ENCODE peak calls at places on chromosome 15, in nine cellular contexts. E is CD8-positive, alpha-beta T cell; G is suprapubic skin; O is left ventricle myocardium inferior; Q is Panc1; U is fibroblast of lung; J is IMR-90; N is breast epithelium; Z is spleen. Y is an unnamed sample. For H3K9me3, the result is how much of the 10 kb centered on the place peaks cover.

GRCh38 chr15:83559310-83559966 is 94.5 kb upstream of the ADAMTSL3 start:
- DNase-seq in E (peak), G (no peak), O (no peak), Q (peak), U (peak), J (peak), N (no peak), Z (no peak), Y (peak)

GRCh38 chr15:31398677-31399260 is 72.1 kb downstream of the KLF13 start:
- DNase-seq in E (no peak), G (no peak), O (peak), Q (no peak), U (no peak), J (no peak), N (no peak), Z (no peak), Y (no peak)

GRCh38 chr15:96171271-96171739 is 159.2 kb upstream of the NR2F2 start:
- DNase-seq in E (no peak), G (no peak), O (no peak), Q (no peak), U (peak), J (no peak), N (no peak), Z (no peak), Y (no peak)

GRCh38 chr15:50884583-50884982 is 23.9 kb upstream of the AP4E1 start:
- DNase-seq in E (no peak), G (no peak), O (no peak), Q (no peak), U (peak), J (peak), N (no peak), Z (no peak), Y (no peak)

GRCh38 chr15:94080416-94080815 is 150.9 kb upstream of the MCTP2 start:
- DNase-seq in E (no peak), G (peak), O (peak), Q (no peak), U (peak), J (no peak), N (no peak), Z (no peak), Y (peak)

GRCh38 chr15:63288778-63289378 is 11.5 kb downstream of the APH1B start:
- DNase-seq in E (no peak), G (no peak), O (no peak), Q (no peak), U (peak), J (peak), N (no peak), Z (no peak), Y (no peak)

GRCh38 chr15:77966540-77967290 is 110.8 kb downstream of the TBC1D2B start:
- DNase-seq in E (peak), G (peak), O (no peak), Q (no peak), U (peak), J (peak), N (no peak), Z (no peak), Y (peak)

GRCh38 chr15:78718842-78719241 is 77.8 kb upstream of the CHRNB4 start:
- DNase-seq in E (no peak), G (no peak), O (no peak), Q (no peak), U (no peak), J (no peak), N (no peak), Z (no peak), Y (no peak)

GRCh38 chr15:100869151-100869999 is 10.3 kb upstream of the ALDH1A3 start:
- DNase-seq in E (no peak), G (no peak), O (no peak), Q (no peak), U (no peak), J (no peak), N (no peak), Z (peak), Y (no peak)

GRCh38 chr15:62835762-62836161 is 206.8 kb upstream of the TPM1 start:
- DNase-seq in E (no peak), G (no peak), O (no peak), Q (no peak), U (no peak), J (no peak), N (no peak), Z (no peak), Y (no peak)

GRCh38 chr15:98649996-98650870 is 1.9 kb downstream of the IGF1R start:
- DNase-seq in E (peak), G (no peak), O (peak), Q (no peak), U (peak), J (peak), N (no peak), Z (peak), Y (peak)

GRCh38 chr15:39300451-39301153 is 280.3 kb upstream of the THBS1 start:
- DNase-seq in E (no peak), G (no peak), O (no peak), Q (no peak), U (peak), J (peak), N (no peak), Z (no peak), Y (no peak)

GRCh38 chr15:86634992-86635608 is 555.4 kb downstream of the AGBL1 start:
- DNase-seq in E (no peak), G (no peak), O (no peak), Q (no peak), U (no peak), J (no peak), N (no peak), Z (no peak), Y (no peak)

GRCh38 chr15:88400069-88400468 is 67.1 kb downstream of the MRPL46 start:
- DNase-seq in E (no peak), G (no peak), O (no peak), Q (no peak), U (no peak), J (no peak), N (no peak), Z (no peak), Y (no peak)

GRCh38 chr15:45790325-45790943 is 155.6 kb downstream of the SQOR start:
- DNase-seq in E (no peak), G (no peak), O (peak), Q (peak), U (no peak), J (peak), N (no peak), Z (no peak), Y (peak)

GRCh38 chr15:51706347-51706746 is 25.0 kb downstream of the SCG3 start:
- DNase-seq in E (no peak), G (no peak), O (no peak), Q (no peak), U (peak), J (no peak), N (no peak), Z (no peak), Y (no peak)

GRCh38 chr15:63367390-63367789 is 14.3 kb downstream of the CA12 start:
- DNase-seq in E (no peak), G (no peak), O (no peak), Q (no peak), U (no peak), J (no peak), N (no peak), Z (no peak), Y (no peak)

GRCh38 chr15:68789921-68790575 is 30.6 kb downstream of the ANP32A start:
- DNase-seq in E (no peak), G (no peak), O (no peak), Q (no peak), U (peak), J (peak), N (no peak), Z (no peak), Y (no peak)

GRCh38 chr15:45333550-45333949 is 44.8 kb downstream of the GATM start:
- DNase-seq in E (no peak), G (no peak), O (peak), Q (no peak), U (peak), J (peak), N (no peak), Z (no peak), Y (no peak)

GRCh38 chr15:74997161-74997942 is 2.0 kb downstream of the SCAMP5 start:
- DNase-seq in E (no peak), G (no peak), O (no peak), Q (no peak), U (no peak), J (no peak), N (no peak), Z (peak), Y (no peak)

GRCh38 chr15:59329570-59330350 is 42.9 kb downstream of the MYO1E start:
- DNase-seq in E (no peak), G (no peak), O (no peak), Q (no peak), U (peak), J (peak), N (no peak), Z (no peak), Y (no peak)

GRCh38 chr15:40111888-40112287 is 3.2 kb upstream of the BMF start:
- DNase-seq in E (no peak), G (peak), O (no peak), Q (no peak), U (no peak), J (no peak), N (no peak), Z (no peak), Y (no peak)

GRCh38 chr15:101517504-101517903 is 28.0 kb upstream of the PCSK6 start:
- DNase-seq in E (no peak), G (no peak), O (no peak), Q (no peak), U (no peak), J (no peak), N (no peak), Z (no peak), Y (no peak)

GRCh38 chr15:40429068-40429707 is 11.6 kb upstream of the BAHD1 start:
- DNase-seq in E (no peak), G (no peak), O (no peak), Q (no peak), U (no peak), J (no peak), N (no peak), Z (no peak), Y (no peak)

GRCh38 chr15:39594764-39595620 is 14.1 kb downstream of the THBS1 start:
- DNase-seq in E (no peak), G (no peak), O (no peak), Q (no peak), U (peak), J (peak), N (no peak), Z (no peak), Y (no peak)

GRCh38 chr15:25862469-25863066 is 559 bp downstream of the ATP10A start:
- DNase-seq in E (peak), G (no peak), O (no peak), Q (no peak), U (peak), J (no peak), N (peak), Z (no peak), Y (no peak)

GRCh38 chr15:78101423-78102105 is 9.2 kb downstream of the SH2D7 start:
- DNase-seq in E (peak), G (no peak), O (no peak), Q (no peak), U (no peak), J (no peak), N (no peak), Z (peak), Y (no peak)

GRCh38 chr15:56759450-56759845 is 26.1 kb upstream of the ZNF280D start:
- DNase-seq in E (no peak), G (no peak), O (peak), Q (no peak), U (peak), J (peak), N (no peak), Z (no peak), Y (peak)

GRCh38 chr15:90857337-90857736 is 11.1 kb upstream of the FURIN start:
- DNase-seq in E (no peak), G (no peak), O (no peak), Q (no peak), U (no peak), J (no peak), N (no peak), Z (no peak), Y (no peak)

GRCh38 chr15:40685376-40685775 is 9.6 kb upstream of the RAD51 start:
- DNase-seq in E (no peak), G (no peak), O (no peak), Q (no peak), U (no peak), J (no peak), N (no peak), Z (no peak), Y (no peak)

GRCh38 chr15:79451361-79451999 is 19.3 kb downstream of the MINAR1 start:
- DNase-seq in E (no peak), G (no peak), O (no peak), Q (no peak), U (no peak), J (no peak), N (no peak), Z (no peak), Y (no peak)

GRCh38 chr15:65086680-65087111 is 10.2 kb downstream of the KBTBD13 start:
- DNase-seq in E (no peak), G (no peak), O (no peak), Q (no peak), U (no peak), J (no peak), N (no peak), Z (no peak), Y (no peak)

GRCh38 chr15:57158589-57158988 is 217.7 kb upstream of the CGNL1 start:
- DNase-seq in E (no peak), G (no peak), O (no peak), Q (no peak), U (peak), J (peak), N (no peak), Z (no peak), Y (no peak)

GRCh38 chr15:68674975-68675374 is 96.2 kb downstream of the CORO2B start:
- DNase-seq in E (no peak), G (no peak), O (no peak), Q (no peak), U (peak), J (peak), N (no peak), Z (no peak), Y (no peak)

GRCh38 chr15:32657198-32657886 is 15.8 kb downstream of the SCG5 start:
- DNase-seq in E (no peak), G (no peak), O (no peak), Q (no peak), U (no peak), J (no peak), N (no peak), Z (no peak), Y (no peak)

GRCh38 chr15:73996939-73997338 is 2.4 kb downstream of the PML start:
- DNase-seq in E (no peak), G (peak), O (no peak), Q (no peak), U (no peak), J (no peak), N (no peak), Z (no peak), Y (no peak)

GRCh38 chr15:87704276-87704675 is 552.3 kb downstream of the NTRK3 start:
- DNase-seq in E (no peak), G (no peak), O (no peak), Q (no peak), U (no peak), J (no peak), N (no peak), Z (no peak), Y (no peak)

GRCh38 chr15:79440355-79440908 is 8.3 kb downstream of the MINAR1 start:
- DNase-seq in E (no peak), G (no peak), O (no peak), Q (no peak), U (no peak), J (no peak), N (no peak), Z (no peak), Y (no peak)

DNA sequence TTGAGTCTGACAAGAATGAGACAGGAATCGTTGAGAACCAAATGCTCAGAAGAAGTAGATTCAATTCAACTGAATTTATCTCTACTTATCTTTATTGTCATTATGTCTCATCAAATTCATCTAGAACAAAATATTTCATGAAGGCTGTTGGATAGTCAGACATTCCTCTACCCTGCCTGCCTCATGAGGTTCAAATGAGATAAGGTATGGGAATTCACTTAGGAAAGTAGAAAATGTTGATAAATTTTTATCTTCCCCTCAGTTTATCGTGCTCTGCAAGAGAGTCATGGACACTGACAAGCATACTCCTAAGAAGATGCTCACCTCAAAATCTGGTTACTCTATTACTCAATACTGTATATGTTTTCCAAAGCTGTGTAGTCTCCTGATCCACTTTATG is 149.7 kb upstream of the CDIN1 start:
- DNase-seq in E (no peak), G (no peak), O (no peak), Q (no peak), U (peak), J (no peak), N (no peak), Z (no peak), Y (no peak)
- TF ChIP-seq CTCF in E (no peak), G (no peak), O (no peak), Q (no peak), U (no peak), J (no peak), N (no peak), Z (no peak), Y (no peak)

GRCh38 chr15:43360821-43361220 is 10.0 kb downstream of the ZSCAN29 start:
- DNase-seq in E (no peak), G (no peak), O (no peak), Q (no peak), U (no peak), J (no peak), N (no peak), Z (no peak), Y (no peak)
- H3K9me3 ChIP-seq in E (under half), G (under half), O (half or more), Q (half or more), U (under half), J (half or more), N (under half), Z (under half), Y (under half)

GRCh38 chr15:33908396-33908795 is 59.9 kb upstream of the CHRM5 start:
- DNase-seq in E (no peak), G (no peak), O (no peak), Q (no peak), U (peak), J (peak), N (no peak), Z (no peak), Y (no peak)
- H3K27ac ChIP-seq in E (no peak), G (no peak), O (no peak), Q (no peak), U (no peak), J (no peak), N (no peak), Z (no peak), Y (no peak)

DNA sequence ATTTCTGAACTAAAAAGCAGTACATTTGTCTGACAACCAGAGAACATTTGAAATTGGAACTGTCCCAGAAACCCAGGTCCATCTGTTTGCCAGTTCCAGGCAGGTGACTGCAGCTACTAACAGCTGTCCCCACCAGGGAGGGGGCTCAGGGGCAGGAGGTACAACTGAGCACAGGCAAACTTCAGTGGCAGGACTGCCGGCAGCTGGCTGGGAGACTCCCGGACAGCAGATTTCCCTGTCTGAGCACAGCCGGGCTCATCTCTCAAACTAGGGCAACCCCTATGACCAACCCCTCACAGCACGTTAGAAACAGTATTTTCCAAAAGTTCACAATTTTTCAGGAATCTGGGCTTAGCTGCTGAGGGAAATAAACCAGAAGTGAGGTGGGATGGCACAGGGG is 88.8 kb downstream of the MEGF11 start:
- DNase-seq in E (no peak), G (no peak), O (no peak), Q (no peak), U (no peak), J (no peak), N (no peak), Z (no peak), Y (no peak)
- TF ChIP-seq CTCF in E (no peak), G (no peak), O (no peak), Q (no peak), U (no peak), J (no peak), N (no peak), Z (no peak), Y (no peak)

DNA sequence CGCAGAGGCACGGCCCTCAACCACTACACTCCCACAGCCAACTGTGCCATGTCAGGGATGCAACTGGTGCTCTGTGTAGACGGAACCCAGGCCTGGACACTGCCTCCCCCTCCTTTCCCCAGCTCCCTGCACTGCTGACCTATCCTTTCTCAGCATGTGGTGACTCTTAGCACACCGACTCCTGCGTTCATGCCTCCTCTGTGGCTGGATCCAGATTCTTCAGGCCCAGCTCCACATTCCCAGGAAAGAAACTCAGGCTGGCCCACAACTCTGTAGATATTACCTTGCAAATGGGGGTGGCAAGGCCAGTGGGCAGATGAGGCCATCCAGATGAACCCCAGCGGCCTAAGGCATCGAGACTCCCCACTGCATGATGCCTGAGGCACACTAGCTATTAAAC is 272.7 kb downstream of the OCA2 start:
- DNase-seq in E (no peak), G (no peak), O (no peak), Q (no peak), U (peak), J (no peak), N (no peak), Z (no peak), Y (no peak)
- H3K9me3 ChIP-seq in E (under half), G (under half), O (under half), Q (under half), U (under half), J (under half), N (under half), Z (under half), Y (under half)

GRCh38 chr15:70576276-70576675 is 187.1 kb downstream of the UACA start:
- DNase-seq in E (no peak), G (no peak), O (no peak), Q (no peak), U (no peak), J (no peak), N (no peak), Z (no peak), Y (no peak)
- H3K27ac ChIP-seq in E (no peak), G (no peak), O (no peak), Q (no peak), U (no peak), J (no peak), N (no peak), Z (no peak), Y (no peak)

GRCh38 chr15:66923438-66923881 is 141.9 kb upstream of the SMAD3 start:
- DNase-seq in E (peak), G (no peak), O (no peak), Q (no peak), U (no peak), J (no peak), N (no peak), Z (no peak), Y (peak)
- TF ChIP-seq CTCF in E (peak), G (no peak), O (peak), Q (peak), U (peak), J (peak), N (no peak), Z (no peak), Y (no peak)

Y was measured in thyroid gland.